ENCODE peak calls at places on chromosome 1, in five cellular contexts. X is mucosa of descending colon; F is hepatic stellate cell; Q is activated T-helper 9 cell treated with anti-CD3 and anti-CD28 coated beads, Interleukin-2, amount 50 U/mL, for 16 hours; I is RCC 7860. A is an unnamed sample.

GRCh38 chr1:116825400-116825734 is 71.1 kb downstream of the CD2 start:
- DNase-seq in X (peak), Q (no peak), I (no peak), F (no peak), A (no peak)

GRCh38 chr1:17212009-17212408 is 7.1 kb downstream of the PADI1 start:
- DNase-seq in F (no peak), X (no peak), Q (no peak), I (no peak), A (no peak)

GRCh38 chr1:245556057-245556456 is 401.3 kb downstream of the KIF26B start:
- DNase-seq in X (no peak), I (no peak), F (no peak), Q (no peak), A (no peak)

GRCh38 chr1:211577826-211578639 is 928 bp downstream of the SLC30A1 start:
- DNase-seq in X (peak), Q (peak), F (peak), I (peak), A (peak)

GRCh38 chr1:33031506-33031905 is 5.2 kb downstream of the AK2 start:
- DNase-seq in X (no peak), I (no peak), Q (no peak), F (no peak), A (no peak)

GRCh38 chr1:216045400-216045799 is 377.8 kb downstream of the USH2A start:
- DNase-seq in Q (no peak), I (peak), X (no peak), F (no peak), A (no peak)

GRCh38 chr1:45848714-45849113 is 45.3 kb downstream of the MAST2 start:
- DNase-seq in F (no peak), I (no peak), Q (no peak), X (no peak), A (no peak)

GRCh38 chr1:75855010-75855409 is 58.3 kb downstream of the MSH4 start:
- DNase-seq in Q (no peak), X (no peak), I (no peak), F (no peak), A (no peak)

GRCh38 chr1:200877839-200878551 is 5.2 kb downstream of the GPR25 start:
- DNase-seq in X (no peak), F (no peak), Q (peak), I (no peak), A (peak)

GRCh38 chr1:21362096-21362495 is 71.8 kb upstream of the ECE1 start:
- DNase-seq in X (no peak), Q (no peak), F (no peak), I (no peak), A (no peak)

GRCh38 chr1:116724765-116725375 is 29.4 kb upstream of the CD2 start:
- DNase-seq in F (peak), I (peak), Q (peak), X (peak), A (peak)

GRCh38 chr1:156675715-156676311 is 1.4 kb downstream of the NES start:
- DNase-seq in F (peak), I (no peak), Q (no peak), X (no peak), A (no peak)

GRCh38 chr1:211697356-211697755 is 21.9 kb upstream of the NEK2 start:
- DNase-seq in F (no peak), I (no peak), Q (no peak), X (no peak), A (no peak)

GRCh38 chr1:190102757-190103326 is 374.8 kb downstream of the BRINP3 start:
- DNase-seq in Q (no peak), X (no peak), I (no peak), F (no peak), A (no peak)

GRCh38 chr1:43538143-43538487 is 7.4 kb downstream of the PTPRF start:
- DNase-seq in X (no peak), I (no peak), Q (no peak), F (no peak), A (no peak)

GRCh38 chr1:78716186-78716585 is 66.6 kb downstream of the IFI44 start:
- DNase-seq in X (no peak), I (no peak), F (peak), Q (no peak), A (no peak)

GRCh38 chr1:5448486-5448885 is 543.7 kb downstream of the NPHP4 start:
- DNase-seq in F (no peak), X (peak), I (no peak), Q (no peak), A (no peak)

GRCh38 chr1:59928996-59929395 is 2.4 kb upstream of the CYP2J2 start:
- DNase-seq in X (no peak), F (no peak), Q (no peak), I (no peak), A (no peak)

GRCh38 chr1:97105531-97105930 is 383.9 kb downstream of the PTBP2 start:
- DNase-seq in I (no peak), Q (no peak), F (no peak), X (no peak), A (no peak)

GRCh38 chr1:2882968-2883696 is 81.6 kb upstream of the TTC34 start:
- DNase-seq in X (no peak), I (no peak), Q (no peak), F (no peak), A (no peak)

GRCh38 chr1:88296227-88297010 is 387.7 kb upstream of the PKN2 start:
- DNase-seq in F (no peak), Q (no peak), X (no peak), I (no peak), A (no peak)

GRCh38 chr1:67317803-67318202 is 10.1 kb downstream of the IL12RB2 start:
- DNase-seq in I (no peak), F (no peak), X (no peak), Q (no peak), A (no peak)

GRCh38 chr1:214228976-214229375 is 52.0 kb upstream of the SMYD2 start:
- DNase-seq in X (no peak), Q (no peak), F (no peak), I (no peak), A (no peak)

GRCh38 chr1:25033828-25034451 is 103.9 kb upstream of the RUNX3 start:
- DNase-seq in F (no peak), Q (no peak), X (peak), I (no peak), A (no peak)

GRCh38 chr1:61300899-61301298 is 218.5 kb downstream of the NFIA start:
- DNase-seq in X (no peak), I (no peak), F (no peak), Q (no peak), A (no peak)

GRCh38 chr1:77757616-77758015 is 2.0 kb downstream of the USP33 start:
- DNase-seq in X (no peak), I (no peak), F (peak), Q (no peak), A (no peak)

GRCh38 chr1:82517586-82517985 is 716.9 kb downstream of the ADGRL2 start:
- DNase-seq in I (no peak), Q (no peak), F (peak), X (peak), A (no peak)

GRCh38 chr1:66033781-66034180 is 241.1 kb downstream of the PDE4B start:
- DNase-seq in I (no peak), Q (no peak), X (no peak), F (no peak), A (no peak)

GRCh38 chr1:154774175-154774855 is 95.8 kb downstream of the KCNN3 start:
- DNase-seq in Q (no peak), I (no peak), F (no peak), X (no peak), A (no peak)

GRCh38 chr1:3664700-3665375 is 12.5 kb downstream of the TP73 start:
- DNase-seq in Q (no peak), I (no peak), X (no peak), F (no peak), A (no peak)

GRCh38 chr1:232149302-232150201 is 480.4 kb downstream of the SIPA1L2 start:
- DNase-seq in F (peak), Q (no peak), X (no peak), I (no peak), A (no peak)

GRCh38 chr1:33289858-33290154 is 31.1 kb downstream of the A3GALT2 start:
- DNase-seq in Q (no peak), F (no peak), X (no peak), I (no peak), A (no peak)

A was measured in stimulated activated naive CD4-positive, alpha-beta T cell treated with Interleukin-2 at 50 U/mL for 16 hours.